ENCODE peak calls at places on chromosomes 5 and 9, in four cellular contexts. One of them, this sample, is unnamed.
A peak's percentile ranks its signal among the peaks of the same experiment; 100 is the strongest.

GRCh38 chr9:21836437-21837161 is 34.2 kb downstream of the MTAP start:
- DNase-seq in IMR-90: peak; percentile 100
- DNase-seq in mesendoderm: no peak
- DNase-seq in H1: no peak
- DNase-seq in this sample: no peak

GRCh38 chr5:74765929-74766328 is 988 bp downstream of the GFM2 start:
- DNase-seq in IMR-90: no peak
- DNase-seq in mesendoderm: no peak
- DNase-seq in H1: no peak
- DNase-seq in this sample: no peak

GRCh38 chr9:130117816-130118632 is 54.2 kb upstream of the NCS1 start:
- DNase-seq in IMR-90: peak; percentile 76
- DNase-seq in mesendoderm: peak; percentile 42
- DNase-seq in H1: no peak
- DNase-seq in this sample: no peak

GRCh38 chr5:66877843-66878242 is 281.6 kb downstream of the MAST4 start:
- DNase-seq in IMR-90: peak; percentile 47
- DNase-seq in mesendoderm: no peak
- DNase-seq in H1: no peak
- DNase-seq in this sample: no peak

GRCh38 chr5:16467363-16468219 is 2.0 kb upstream of the ZNF622 start:
- DNase-seq in IMR-90: peak; percentile 78
- DNase-seq in mesendoderm: no peak
- DNase-seq in H1: no peak
- DNase-seq in this sample: no peak

GRCh38 chr5:40334242-40334635 is 345.5 kb upstream of the PTGER4 start:
- DNase-seq in IMR-90: no peak
- DNase-seq in mesendoderm: no peak
- DNase-seq in H1: no peak
- DNase-seq in this sample: no peak

GRCh38 chr5:151880304-151880703 is 44.3 kb downstream of the GLRA1 start:
- DNase-seq in IMR-90: no peak
- DNase-seq in mesendoderm: no peak
- DNase-seq in H1: no peak
- DNase-seq in this sample: no peak

GRCh38 chr9:33818832-33819500 is 2.0 kb downstream of the UBE2R2 start:
- DNase-seq in IMR-90: peak; percentile 61
- DNase-seq in mesendoderm: no peak
- DNase-seq in H1: no peak
- DNase-seq in this sample: no peak

GRCh38 chr9:116382053-116382452 is 228.5 kb downstream of the PAPPA start:
- DNase-seq in IMR-90: no peak
- DNase-seq in mesendoderm: peak; percentile 28
- DNase-seq in H1: no peak
- DNase-seq in this sample: no peak

GRCh38 chr5:119393201-119393691 is 37.4 kb downstream of the TNFAIP8 start:
- DNase-seq in IMR-90: no peak
- DNase-seq in mesendoderm: no peak
- DNase-seq in H1: no peak
- DNase-seq in this sample: no peak

GRCh38 chr9:116070256-116070914 is 83.2 kb upstream of the PAPPA start:
- DNase-seq in IMR-90: peak; percentile 4
- DNase-seq in mesendoderm: no peak
- DNase-seq in H1: no peak
- DNase-seq in this sample: no peak

GRCh38 chr5:122252319-122252718 is 59.7 kb upstream of the SNCAIP start:
- DNase-seq in IMR-90: peak; percentile 19
- DNase-seq in mesendoderm: no peak
- DNase-seq in H1: no peak
- DNase-seq in this sample: no peak

GRCh38 chr5:82356808-82357671 is 78.9 kb upstream of the RPS23 start:
- DNase-seq in IMR-90: peak; percentile 94
- DNase-seq in mesendoderm: peak; percentile 81
- DNase-seq in H1: no peak
- DNase-seq in this sample: peak; percentile 50

GRCh38 chr5:72634444-72634843 is 127.2 kb upstream of the ZNF366 start:
- DNase-seq in IMR-90: peak; percentile 65
- DNase-seq in mesendoderm: no peak
- DNase-seq in H1: no peak
- DNase-seq in this sample: no peak

GRCh38 chr5:119335261-119335677 is 20.6 kb upstream of the TNFAIP8 start:
- DNase-seq in IMR-90: no peak
- DNase-seq in mesendoderm: no peak
- DNase-seq in H1: no peak
- DNase-seq in this sample: no peak

GRCh38 chr9:13432914-13433313 is 153.4 kb upstream of the MPDZ start:
- DNase-seq in IMR-90: no peak
- DNase-seq in mesendoderm: no peak
- DNase-seq in H1: no peak
- DNase-seq in this sample: no peak

GRCh38 chr5:10583663-10584572 is 20.0 kb downstream of the ANKRD33B start:
- DNase-seq in IMR-90: no peak
- DNase-seq in mesendoderm: no peak
- DNase-seq in H1: peak; percentile 29
- DNase-seq in this sample: no peak

GRCh38 chr5:72790188-72790587 is 26.3 kb upstream of the TNPO1 start:
- DNase-seq in IMR-90: peak; percentile 19
- DNase-seq in mesendoderm: no peak
- DNase-seq in H1: no peak
- DNase-seq in this sample: no peak

GRCh38 chr9:614421-614820 is 227.1 kb upstream of the DMRT1 start:
- DNase-seq in IMR-90: no peak
- DNase-seq in mesendoderm: no peak
- DNase-seq in H1: no peak
- DNase-seq in this sample: no peak

GRCh38 chr5:171093598-171093997 is 215.4 kb upstream of the TLX3 start:
- DNase-seq in IMR-90: peak; percentile 3
- DNase-seq in mesendoderm: no peak
- DNase-seq in H1: no peak
- DNase-seq in this sample: no peak

GRCh38 chr5:151772868-151773561 is 1.3 kb downstream of the G3BP1 start:
- DNase-seq in IMR-90: peak; percentile 56
- DNase-seq in mesendoderm: no peak
- DNase-seq in H1: no peak
- DNase-seq in this sample: no peak

GRCh38 chr9:78430387-78430786 is 133.5 kb downstream of the PSAT1 start:
- DNase-seq in IMR-90: no peak
- DNase-seq in mesendoderm: no peak
- DNase-seq in H1: no peak
- DNase-seq in this sample: no peak

GRCh38 chr5:9348296-9348996 is 197.4 kb downstream of the SEMA5A start:
- DNase-seq in IMR-90: peak; percentile 50
- DNase-seq in mesendoderm: peak; percentile 18
- DNase-seq in H1: no peak
- DNase-seq in this sample: no peak

GRCh38 chr9:113963017-113963620 is 87.0 kb downstream of the ZNF618 start:
- DNase-seq in IMR-90: peak; percentile 49
- DNase-seq in mesendoderm: peak; percentile 73
- DNase-seq in H1: peak; percentile 75
- DNase-seq in this sample: peak; percentile 67

GRCh38 chr5:90967443-90967842 is 408.8 kb downstream of the ADGRV1 start:
- DNase-seq in IMR-90: no peak
- DNase-seq in mesendoderm: no peak
- DNase-seq in H1: no peak
- DNase-seq in this sample: no peak

GRCh38 chr9:132721661-132722060 is 51.4 kb downstream of the GTF3C4 start:
- DNase-seq in IMR-90: no peak
- DNase-seq in mesendoderm: no peak
- DNase-seq in H1: no peak
- DNase-seq in this sample: no peak
- H3K18ac ChIP-seq in IMR-90: no peak overlapping the region
- H3K18ac ChIP-seq in mesendoderm: no peak overlapping the region
- H3K18ac ChIP-seq in H1: no peak overlapping the region
- H3K18ac ChIP-seq in this sample: no peak overlapping the region

DNA sequence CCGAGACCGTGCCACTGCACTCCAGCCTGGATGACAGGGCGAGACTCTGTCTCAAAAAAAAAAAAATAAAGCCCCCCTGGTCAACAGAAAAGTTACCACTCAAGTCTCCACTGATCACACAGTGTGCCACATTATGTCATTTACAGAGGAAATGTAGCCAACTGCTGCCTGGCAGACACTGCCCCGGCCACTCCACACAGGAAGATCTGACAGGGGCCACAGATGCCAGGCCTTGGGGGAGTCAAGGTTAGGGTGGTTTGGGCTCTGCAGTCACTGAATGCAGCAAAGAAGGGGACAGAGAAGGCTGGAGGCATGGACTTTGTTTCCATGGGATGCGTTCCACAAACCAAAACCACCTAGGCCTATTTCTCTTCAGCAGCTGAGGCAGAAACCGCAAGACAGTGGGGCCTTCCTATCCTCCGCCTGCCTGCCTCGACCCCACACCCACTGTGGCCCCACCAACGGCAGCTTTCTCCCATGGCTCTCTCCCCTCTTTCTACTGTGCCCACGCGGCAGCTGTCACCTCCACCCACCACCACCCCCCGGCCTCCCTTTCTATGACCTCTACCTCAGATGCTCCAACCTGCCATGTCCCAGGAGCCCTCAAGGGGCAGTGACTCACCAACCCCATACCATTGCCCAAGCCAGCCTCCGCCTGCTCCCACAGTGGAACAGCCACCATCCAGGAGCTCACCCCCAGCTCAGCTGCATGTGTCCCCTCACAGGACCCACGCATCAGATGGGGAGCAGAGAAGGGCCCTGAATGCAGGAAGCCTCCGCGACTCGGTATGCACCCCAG is 12.4 kb downstream of the IPPK start:
- DNase-seq in IMR-90: no peak
- DNase-seq in mesendoderm: peak; percentile 44
- DNase-seq in H1: no peak
- DNase-seq in this sample: no peak
- H3K56ac ChIP-seq in IMR-90: no peak overlapping the region
- H3K56ac ChIP-seq in mesendoderm: no peak overlapping the region
- H3K56ac ChIP-seq in H1: no peak overlapping the region
- H3K56ac ChIP-seq in this sample: no peak overlapping the region

GRCh38 chr5:180785151-180785781 is 17.3 kb downstream of the MGAT1 start:
- DNase-seq in IMR-90: peak; percentile 87
- DNase-seq in mesendoderm: peak; percentile 83
- DNase-seq in H1: no peak
- DNase-seq in this sample: no peak

GRCh38 chr5:180786398-180787005 is 16.1 kb downstream of the MGAT1 start:
- DNase-seq in IMR-90: no peak
- DNase-seq in mesendoderm: peak; percentile 28
- DNase-seq in H1: no peak
- DNase-seq in this sample: no peak

GRCh38 chr5:180787711-180788431 is 14.7 kb downstream of the MGAT1 start:
- DNase-seq in IMR-90: peak; percentile 57
- DNase-seq in mesendoderm: peak; percentile 78
- DNase-seq in H1: no peak
- DNase-seq in this sample: peak; percentile 66

GRCh38 chr5:180785794-180786221 is 16.8 kb downstream of the MGAT1 start:
- DNase-seq in IMR-90: peak; percentile 64
- DNase-seq in mesendoderm: peak; percentile 94
- DNase-seq in H1: peak; percentile 85
- DNase-seq in this sample: peak; percentile 88

GRCh38 chr5:180787025-180787424 is 15.6 kb downstream of the MGAT1 start:
- DNase-seq in IMR-90: peak; percentile 29
- DNase-seq in mesendoderm: peak; percentile 72
- DNase-seq in H1: no peak
- DNase-seq in this sample: no peak
- H3K27ac ChIP-seq in IMR-90: peak overlapping the region; percentile 96
- H3K27ac ChIP-seq in mesendoderm: no peak overlapping the region
- H3K27ac ChIP-seq in H1: peak overlapping the region; percentile 91
- H3K27ac ChIP-seq in this sample: no peak overlapping the region

DNA sequence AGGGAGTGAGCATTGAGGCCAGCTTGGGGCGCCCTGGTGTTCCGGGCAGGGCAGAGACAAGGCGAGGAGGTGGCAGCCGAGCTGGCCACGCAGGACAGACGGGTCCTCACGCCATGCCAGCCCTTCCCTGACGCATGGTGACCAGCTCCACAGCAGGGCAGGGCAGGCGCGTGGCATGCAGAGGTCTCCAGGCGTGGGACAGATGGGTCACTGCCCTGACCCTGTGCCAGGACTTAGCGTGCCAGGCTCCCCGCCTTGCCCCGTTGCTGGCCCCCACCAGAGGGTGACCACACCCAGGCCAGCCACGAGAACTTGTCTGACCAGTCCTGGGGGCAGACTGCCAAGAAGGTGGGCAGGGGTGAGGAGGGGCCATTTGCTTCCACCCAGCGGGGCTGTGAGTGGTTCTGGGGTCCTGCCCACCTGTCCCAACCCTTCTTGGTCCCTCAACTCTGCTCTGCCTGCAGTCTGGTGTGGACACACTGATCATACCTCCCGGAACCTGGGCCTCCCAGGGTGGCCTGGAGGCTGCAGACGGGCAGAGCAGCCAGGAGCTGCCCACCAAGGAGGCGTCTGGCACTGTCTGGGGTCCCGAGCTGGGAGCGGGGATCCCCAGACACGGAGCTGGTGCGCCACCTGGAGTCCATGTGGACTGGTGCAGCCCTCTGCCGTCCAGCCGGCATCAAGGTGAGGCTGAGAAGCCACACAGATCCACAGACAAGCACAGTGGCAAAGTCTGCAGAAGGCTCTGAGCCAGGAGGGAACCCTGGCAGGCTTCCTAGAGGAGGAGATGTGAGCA is at the start of gene RNF224:
- DNase-seq in IMR-90: peak; percentile 65
- DNase-seq in mesendoderm: peak; percentile 85
- DNase-seq in H1: peak; percentile 96
- DNase-seq in this sample: peak; percentile 90
- H3K18ac ChIP-seq in IMR-90: no peak within 1 kb of the TSS
- H3K18ac ChIP-seq in mesendoderm: no peak within 1 kb of the TSS
- H3K18ac ChIP-seq in H1: no peak within 1 kb of the TSS
- H3K18ac ChIP-seq in this sample: no peak within 1 kb of the TSS

DNA sequence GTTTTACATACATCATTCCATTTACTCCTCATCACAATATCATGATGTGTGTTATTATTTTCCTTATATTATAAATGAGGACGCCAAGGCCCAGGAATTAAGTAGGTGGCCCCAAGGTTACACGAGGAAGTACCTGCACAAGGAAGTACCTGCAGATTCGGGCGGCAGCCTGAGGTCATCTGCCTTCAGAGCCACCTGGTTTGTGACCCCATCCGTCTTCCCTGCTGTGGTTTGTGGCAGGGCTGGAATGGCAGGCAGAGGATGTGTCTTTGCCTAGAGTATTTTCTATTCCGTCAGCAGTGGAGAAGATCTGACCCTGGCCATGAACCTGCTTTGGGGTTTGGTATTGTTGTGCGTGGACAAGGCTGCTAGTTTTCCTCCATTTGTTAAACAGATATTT is 59.7 kb downstream of the PDZD2 start:
- DNase-seq in IMR-90: no peak
- DNase-seq in mesendoderm: no peak
- DNase-seq in H1: no peak
- DNase-seq in this sample: no peak
- H3K56ac ChIP-seq in IMR-90: no peak overlapping the region
- H3K56ac ChIP-seq in mesendoderm: no peak overlapping the region
- H3K56ac ChIP-seq in H1: no peak overlapping the region
- H3K56ac ChIP-seq in this sample: no peak overlapping the region

DNA sequence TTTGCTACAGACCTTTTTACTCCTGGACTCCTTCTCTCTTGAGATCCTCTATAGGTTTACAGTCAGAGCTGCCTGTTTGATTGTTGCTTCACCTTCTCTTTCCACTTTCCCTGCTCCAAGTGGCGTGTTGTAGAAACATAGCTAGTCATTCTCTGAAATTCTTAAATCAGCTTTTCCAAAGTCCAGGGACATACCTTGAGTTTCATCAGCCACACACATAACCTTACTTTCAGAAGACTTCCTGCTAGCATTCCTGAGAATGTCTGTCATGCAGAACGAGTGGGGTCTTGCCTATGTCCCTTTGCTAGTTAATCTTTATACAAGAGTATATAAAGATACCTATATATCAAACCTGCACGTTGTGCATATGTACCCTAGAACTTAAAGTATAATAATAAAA is 230.3 kb upstream of the ZNF462 start:
- DNase-seq in IMR-90: no peak
- DNase-seq in mesendoderm: peak; percentile 63
- DNase-seq in H1: no peak
- DNase-seq in this sample: no peak
- H3K27ac ChIP-seq in IMR-90: no peak overlapping the region
- H3K27ac ChIP-seq in mesendoderm: no peak overlapping the region
- H3K27ac ChIP-seq in H1: no peak overlapping the region
- H3K27ac ChIP-seq in this sample: no peak overlapping the region

This sample was measured in H9.